ENCODE peak calls at places on chromosome 19, in seven cellular contexts. P is AG09319; L is uterus; T is BE2C; X is WTC11; Z is CD8-positive, alpha-beta T cell; M is psoas muscle. V is an unnamed sample.

GRCh38 chr19:3570619-3571018 is 2.1 kb upstream of the HMG20B start:
- DNase-seq in P (no peak), L (no peak), T (no peak), X (no peak), Z (no peak), M (no peak), V (no peak)

GRCh38 chr19:23254141-23254910 is 4.1 kb upstream of the ZNF724 start:
- DNase-seq in P (no peak), L (no peak), T (no peak), X (no peak), Z (no peak), M (no peak), V (no peak)

GRCh38 chr19:2240881-2241760 is 4.5 kb downstream of the SF3A2 start:
- DNase-seq in P (no peak), L (no peak), T (no peak), X (no peak), Z (no peak), M (no peak), V (no peak)

GRCh38 chr19:41351339-41352245 is 2.1 kb downstream of the TGFB1 start:
- DNase-seq in P (no peak), L (peak), T (peak), X (peak), Z (peak), M (peak), V (peak)

GRCh38 chr19:30158893-30159245 is 213.3 kb upstream of the ZNF536 start:
- DNase-seq in P (no peak), L (no peak), T (no peak), X (no peak), Z (no peak), M (no peak), V (no peak)

GRCh38 chr19:39413269-39413902 is 917 bp downstream of the PLEKHG2 start:
- DNase-seq in P (no peak), L (peak), T (peak), X (peak), Z (no peak), M (peak), V (no peak)

GRCh38 chr19:27911122-27911898 is 1301.6 kb downstream of the UQCRFS1 start:
- DNase-seq in P (no peak), L (no peak), T (no peak), X (no peak), Z (no peak), M (no peak), V (no peak)

GRCh38 chr19:35346193-35347052 is 1.3 kb upstream of the FFAR1 start:
- DNase-seq in P (no peak), L (no peak), T (no peak), X (no peak), Z (peak), M (no peak), V (peak)

GRCh38 chr19:46386996-46387712 is 26.2 kb downstream of the CCDC8 start:
- DNase-seq in P (no peak), L (no peak), T (no peak), X (no peak), Z (no peak), M (no peak), V (no peak)

GRCh38 chr19:14507704-14508246 is 10.4 kb downstream of the DNAJB1 start:
- DNase-seq in P (no peak), L (no peak), T (no peak), X (no peak), Z (no peak), M (no peak), V (no peak)

GRCh38 chr19:49064768-49065611 is at the start of gene NTF4:
- DNase-seq in P (no peak), L (no peak), T (peak), X (peak), Z (no peak), M (peak), V (no peak)

GRCh38 chr19:13337181-13337580 is 169.1 kb downstream of the CACNA1A start:
- DNase-seq in P (no peak), L (no peak), T (no peak), X (no peak), Z (no peak), M (no peak), V (no peak)

GRCh38 chr19:50003810-50004419 is 21.3 kb downstream of the VRK3 start:
- DNase-seq in P (peak), L (peak), T (no peak), X (no peak), Z (no peak), M (peak), V (no peak)

GRCh38 chr19:18488403-18488723 is 33.5 kb downstream of the ELL start:
- DNase-seq in P (no peak), L (no peak), T (no peak), X (no peak), Z (no peak), M (no peak), V (no peak)

GRCh38 chr19:17358395-17358794 is 18.7 kb downstream of the PLVAP start:
- DNase-seq in P (no peak), L (peak), T (no peak), X (no peak), Z (no peak), M (peak), V (no peak)

GRCh38 chr19:28841531-28841930 is 371.4 kb downstream of the UQCRFS1 start:
- DNase-seq in P (no peak), L (no peak), T (no peak), X (no peak), Z (no peak), M (no peak), V (no peak)

GRCh38 chr19:30450101-30450500 is 77.9 kb downstream of the ZNF536 start:
- DNase-seq in P (peak), L (peak), T (peak), X (peak), Z (no peak), M (no peak), V (no peak)

GRCh38 chr19:14318873-14319272 is 62.4 kb upstream of the ADGRE5 start:
- DNase-seq in P (no peak), L (no peak), T (no peak), X (peak), Z (no peak), M (no peak), V (no peak)

GRCh38 chr19:18002347-18002850 is 5.6 kb upstream of the ARRDC2 start:
- DNase-seq in P (no peak), L (no peak), T (no peak), X (no peak), Z (no peak), M (peak), V (no peak)

GRCh38 chr19:31725051-31725450 is 375.8 kb upstream of the TSHZ3 start:
- DNase-seq in P (no peak), L (no peak), T (no peak), X (no peak), Z (no peak), M (no peak), V (no peak)

GRCh38 chr19:13181747-13182388 is 31.7 kb downstream of the IER2 start:
- DNase-seq in P (no peak), L (peak), T (peak), X (no peak), Z (no peak), M (peak), V (no peak)

GRCh38 chr19:28435551-28436261 is 777.2 kb downstream of the UQCRFS1 start:
- DNase-seq in P (no peak), L (no peak), T (no peak), X (no peak), Z (no peak), M (no peak), V (no peak)

GRCh38 chr19:47227347-47228167 is 3.4 kb downstream of the BBC3 start:
- DNase-seq in P (peak), L (peak), T (peak), X (peak), Z (no peak), M (peak), V (peak)

GRCh38 chr19:1132625-1133383 is 29.0 kb downstream of the GPX4 start:
- DNase-seq in P (no peak), L (no peak), T (no peak), X (no peak), Z (no peak), M (no peak), V (peak)

GRCh38 chr19:35160629-35161433 is 6.3 kb downstream of the FXYD5 start:
- DNase-seq in P (no peak), L (no peak), T (no peak), X (no peak), Z (no peak), M (no peak), V (no peak)

GRCh38 chr19:38617283-38617763 is 430 bp downstream of the MAP4K1 start:
- DNase-seq in P (no peak), L (no peak), T (no peak), X (no peak), Z (no peak), M (no peak), V (peak)

GRCh38 chr19:8334458-8335342 is 8.4 kb downstream of the KANK3 start:
- DNase-seq in P (no peak), L (no peak), T (peak), X (peak), Z (no peak), M (no peak), V (no peak)

GRCh38 chr19:45901432-45901903 is 945 bp downstream of the MYPOP start:
- DNase-seq in P (no peak), L (peak), T (peak), X (peak), Z (no peak), M (peak), V (no peak)

GRCh38 chr19:48780684-48781391 is 25.5 kb downstream of the FGF21 start:
- DNase-seq in P (no peak), L (peak), T (peak), X (no peak), Z (no peak), M (no peak), V (no peak)

GRCh38 chr19:4524808-4525562 is 6.7 kb upstream of the PLIN4 start:
- DNase-seq in P (no peak), L (peak), T (peak), X (peak), Z (peak), M (peak), V (peak)

GRCh38 chr19:48635263-48635965 is 1.8 kb downstream of the DBP start:
- DNase-seq in P (no peak), L (peak), T (peak), X (peak), Z (peak), M (peak), V (peak)

GRCh38 chr19:34313188-34313587 is 51.8 kb upstream of the GPI start:
- DNase-seq in P (no peak), L (no peak), T (no peak), X (no peak), Z (no peak), M (no peak), V (no peak)

GRCh38 chr19:41172297-41173164 is 20.5 kb upstream of the CYP2S1 start:
- DNase-seq in P (no peak), L (no peak), T (no peak), X (no peak), Z (no peak), M (no peak), V (no peak)

GRCh38 chr19:18507727-18508440 is 14.0 kb downstream of the ELL start:
- DNase-seq in P (no peak), L (no peak), T (no peak), X (no peak), Z (no peak), M (no peak), V (no peak)

GRCh38 chr19:29524912-29525870 is 603 bp upstream of the VSTM2B start:
- DNase-seq in P (no peak), L (no peak), T (no peak), X (peak), Z (no peak), M (no peak), V (no peak)

GRCh38 chr19:38837304-38837626 is 5.7 kb upstream of the ECH1 start:
- DNase-seq in P (no peak), L (no peak), T (peak), X (no peak), Z (no peak), M (no peak), V (no peak)

GRCh38 chr19:38409631-38410133 is 6.8 kb downstream of the FAM98C start:
- DNase-seq in P (no peak), L (no peak), T (no peak), X (no peak), Z (no peak), M (no peak), V (no peak)

GRCh38 chr19:35399948-35400772 is 29.3 kb downstream of the GPR42 start:
- DNase-seq in P (no peak), L (no peak), T (no peak), X (no peak), Z (no peak), M (no peak), V (no peak)

GRCh38 chr19:41657157-41657556 is 30.3 kb upstream of the CEACAM4 start:
- DNase-seq in P (no peak), L (no peak), T (no peak), X (no peak), Z (no peak), M (no peak), V (no peak)

GRCh38 chr19:49637865-49638350 is 2.0 kb downstream of the RRAS start:
- DNase-seq in P (peak), L (peak), T (peak), X (peak), Z (no peak), M (peak), V (no peak)

GRCh38 chr19:11323601-11324078 is 15.8 kb downstream of the RAB3D start:
- DNase-seq in P (no peak), L (no peak), T (no peak), X (no peak), Z (no peak), M (no peak), V (no peak)

GRCh38 chr19:11322269-11323024 is 17.0 kb downstream of the RAB3D start:
- DNase-seq in P (no peak), L (no peak), T (no peak), X (no peak), Z (no peak), M (no peak), V (no peak)

GRCh38 chr19:11324748-11325389 is 14.6 kb downstream of the RAB3D start:
- DNase-seq in P (no peak), L (peak), T (peak), X (no peak), Z (no peak), M (no peak), V (no peak)

GRCh38 chr19:11324079-11324661 is 15.3 kb downstream of the RAB3D start:
- DNase-seq in P (peak), L (peak), T (peak), X (no peak), Z (no peak), M (peak), V (no peak)

GRCh38 chr19:11321206-11322126 is 18.0 kb downstream of the RAB3D start:
- DNase-seq in P (no peak), L (no peak), T (no peak), X (no peak), Z (no peak), M (no peak), V (no peak)
- TF ChIP-seq CTCF in P (no peak), L (no peak), T (no peak), X (no peak), Z (no peak), M (no peak), V (no peak)

GRCh38 chr19:44553478-44554171 is 24.1 kb upstream of the CEACAM20 start:
- DNase-seq in P (no peak), L (no peak), T (no peak), X (no peak), Z (no peak), M (no peak), V (no peak)

GRCh38 chr19:44554641-44555246 is 25.3 kb upstream of the CEACAM20 start:
- DNase-seq in P (no peak), L (no peak), T (no peak), X (no peak), Z (no peak), M (no peak), V (no peak)

GRCh38 chr19:44551850-44552249 is 22.4 kb upstream of the CEACAM20 start:
- DNase-seq in P (no peak), L (no peak), T (no peak), X (no peak), Z (no peak), M (no peak), V (no peak)

GRCh38 chr19:44549507-44549906 is 20.0 kb upstream of the CEACAM20 start:
- DNase-seq in P (no peak), L (no peak), T (no peak), X (no peak), Z (no peak), M (no peak), V (no peak)

DNA sequence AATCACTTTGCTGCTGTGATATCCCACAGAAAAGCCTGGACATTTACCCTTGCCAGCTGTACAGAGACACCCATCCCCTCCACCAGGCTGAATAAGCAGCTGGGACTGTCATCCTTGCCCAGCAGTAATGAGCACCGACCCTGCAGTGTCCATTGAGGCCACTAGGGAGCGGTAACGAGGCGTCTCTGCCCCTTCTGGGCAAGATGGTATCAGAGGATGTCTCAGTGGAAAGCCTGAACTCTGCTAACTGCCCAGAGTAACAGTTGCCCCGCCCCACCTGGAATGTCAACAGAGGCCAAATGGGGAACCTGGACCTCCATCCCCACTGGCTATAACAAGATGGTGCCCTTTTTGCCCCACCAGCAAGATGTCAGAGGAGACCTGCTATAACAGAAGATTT is 22.8 kb upstream of the CEACAM20 start:
- DNase-seq in P (no peak), L (no peak), T (peak), X (peak), Z (no peak), M (no peak), V (no peak)
- TF ChIP-seq CTCF in P (peak), L (no peak), T (peak), X (peak), Z (no peak), M (peak), V (no peak)

GRCh38 chr19:58355891-58356235 is 2.6 kb upstream of the A1BG start:
- DNase-seq in P (no peak), L (no peak), T (no peak), X (no peak), Z (no peak), M (no peak), V (no peak)

GRCh38 chr19:58355215-58355796 is 2.0 kb upstream of the A1BG start:
- DNase-seq in P (no peak), L (no peak), T (no peak), X (no peak), Z (no peak), M (no peak), V (no peak)

GRCh38 chr19:58356971-58357797 is 3.9 kb upstream of the A1BG start:
- DNase-seq in P (no peak), L (no peak), T (no peak), X (no peak), Z (no peak), M (no peak), V (no peak)

GRCh38 chr19:58357798-58358145 is 4.5 kb upstream of the A1BG start:
- DNase-seq in P (no peak), L (no peak), T (no peak), X (no peak), Z (no peak), M (no peak), V (no peak)

DNA sequence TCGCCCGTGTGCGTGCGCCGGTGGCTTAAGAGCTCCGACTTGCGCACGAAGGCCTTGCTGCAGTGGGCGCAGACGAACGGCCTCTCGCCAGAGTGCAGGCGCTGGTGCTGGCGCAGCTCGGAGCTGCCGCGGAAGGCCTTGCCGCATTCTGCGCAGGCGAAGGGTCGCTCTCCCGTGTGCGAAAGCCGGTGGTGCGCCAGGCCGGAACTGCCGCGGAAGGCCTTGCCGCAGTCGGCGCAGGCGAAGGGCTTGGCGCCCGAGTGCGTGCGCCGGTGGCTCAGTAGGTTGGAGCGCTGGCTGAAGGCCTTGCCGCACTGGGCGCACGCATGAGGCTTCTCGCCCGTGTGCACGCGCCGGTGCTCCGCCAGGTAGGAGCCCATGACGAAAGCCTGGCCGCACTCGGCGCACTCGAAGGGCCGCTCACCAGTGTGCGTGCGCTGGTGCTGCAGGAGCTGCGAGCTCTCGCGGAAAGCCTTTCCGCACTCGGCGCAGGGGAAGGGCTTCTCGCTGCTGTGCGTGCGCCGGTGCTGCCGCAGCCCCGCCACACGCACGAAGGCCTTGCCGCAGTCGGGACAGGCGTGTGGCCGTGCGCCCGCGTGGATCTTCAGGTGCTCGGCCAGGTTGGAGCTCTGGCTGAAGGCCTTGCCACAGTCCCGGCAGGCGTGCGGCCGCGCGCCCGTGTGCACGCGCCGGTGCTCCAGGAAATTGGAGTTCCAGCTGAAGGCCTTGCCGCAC is 3.1 kb upstream of the A1BG start:
- DNase-seq in P (no peak), L (no peak), T (no peak), X (peak), Z (no peak), M (no peak), V (peak)
- TF ChIP-seq CTCF in P (no peak), L (no peak), T (no peak), X (no peak), Z (no peak), M (no peak), V (no peak)

GRCh38 chr19:5547881-5548280 is 19.9 kb downstream of the TINCR start:
- DNase-seq in P (no peak), L (no peak), T (peak), X (peak), Z (no peak), M (no peak), V (no peak)
- TF ChIP-seq CTCF in P (peak), L (no peak), T (peak), X (peak), Z (peak), M (peak), V (no peak)

GRCh38 chr19:51439021-51439465 is 19.2 kb downstream of the SIGLEC8 start:
- DNase-seq in P (no peak), L (no peak), T (no peak), X (peak), Z (no peak), M (no peak), V (peak)
- TF ChIP-seq CTCF in P (peak), L (peak), T (peak), X (no peak), Z (peak), M (peak), V (peak)

V was measured in CD4-positive, alpha-beta T cell.